ENCODE peak calls at places on chromosomes 7 and 10, in five cellular contexts. H is cardiac fibroblast, L is AG10803, S is epithelial cell of esophagus, G is tibial artery. M is an unnamed sample.

GRCh38 chr7:40221836-40222235 is 87.0 kb downstream of the SUGCT start:
- DNase-seq in H (peak), L (peak), S (peak), G (peak), M (no peak)

GRCh38 chr7:82592416-82592815 is 148.8 kb upstream of the CACNA2D1 start:
- DNase-seq in H (no peak), L (no peak), S (no peak), G (no peak), M (no peak)

GRCh38 chr10:60942604-60943269 is 1.2 kb downstream of the RHOBTB1 start:
- DNase-seq in H (peak), L (peak), S (peak), G (peak), M (no peak)

GRCh38 chr7:674454-675410 is 51.8 kb upstream of the DNAAF5 start:
- DNase-seq in H (peak), L (no peak), S (peak), G (peak), M (no peak)

GRCh38 chr10:36676321-36677169 is 448.9 kb upstream of the ANKRD30A start:
- DNase-seq in H (peak), L (peak), S (no peak), G (no peak), M (no peak)

GRCh38 chr7:16484453-16485158 is 19.1 kb upstream of the SOSTDC1 start:
- DNase-seq in H (peak), L (no peak), S (peak), G (no peak), M (no peak)

GRCh38 chr7:66698652-66699205 is 41.8 kb upstream of the RABGEF1 start:
- DNase-seq in H (no peak), L (no peak), S (no peak), G (no peak), M (no peak)

GRCh38 chr7:12687213-12688171 is at the start of gene ARL4A:
- DNase-seq in H (peak), L (peak), S (peak), G (peak), M (peak)

GRCh38 chr7:134747326-134747725 is 32.1 kb upstream of the CALD1 start:
- DNase-seq in H (no peak), L (no peak), S (no peak), G (no peak), M (no peak)

GRCh38 chr7:69812756-69813155 is 214.5 kb downstream of the AUTS2 start:
- DNase-seq in H (no peak), L (no peak), S (no peak), G (no peak), M (no peak)

GRCh38 chr7:103150192-103150591 is 1.3 kb upstream of the NAPEPLD start:
- DNase-seq in H (no peak), L (no peak), S (peak), G (no peak), M (no peak)

GRCh38 chr7:136403591-136403990 is 426.4 kb upstream of the MTPN start:
- DNase-seq in H (no peak), L (no peak), S (no peak), G (no peak), M (no peak)

GRCh38 chr7:26861050-26861449 is 3.3 kb downstream of the SKAP2 start:
- DNase-seq in H (no peak), L (no peak), S (no peak), G (no peak), M (no peak)

GRCh38 chr10:42984761-42985325 is 92.0 kb upstream of the RET start:
- DNase-seq in H (no peak), L (no peak), S (no peak), G (no peak), M (peak)

GRCh38 chr7:91883676-91884362 is 3.3 kb upstream of the MTERF1 start:
- DNase-seq in H (no peak), L (no peak), S (no peak), G (no peak), M (no peak)

GRCh38 chr10:132456881-132457280 is 59.9 kb downstream of the PWWP2B start:
- DNase-seq in H (no peak), L (no peak), S (no peak), G (no peak), M (no peak)

GRCh38 chr10:116007256-116007891 is 265.6 kb downstream of the GFRA1 start:
- DNase-seq in H (no peak), L (no peak), S (no peak), G (no peak), M (no peak)

GRCh38 chr7:154854836-154855235 is 148.1 kb downstream of the PAXIP1 start:
- DNase-seq in H (no peak), L (no peak), S (no peak), G (no peak), M (no peak)

GRCh38 chr10:62817763-62818425 is 1.7 kb upstream of the EGR2 start:
- DNase-seq in H (peak), L (peak), S (peak), G (peak), M (peak)

GRCh38 chr7:131293018-131293417 is 34.7 kb upstream of the MKLN1 start:
- DNase-seq in H (peak), L (peak), S (peak), G (peak), M (no peak)

GRCh38 chr7:128234475-128234874 is 6.6 kb upstream of the LEP start:
- DNase-seq in H (no peak), L (no peak), S (no peak), G (no peak), M (no peak)

GRCh38 chr7:82234457-82235049 is 209.0 kb downstream of the CACNA2D1 start:
- DNase-seq in H (peak), L (peak), S (peak), G (no peak), M (no peak)

GRCh38 chr7:134210227-134210626 is 83.1 kb downstream of the LRGUK start:
- DNase-seq in H (no peak), L (no peak), S (no peak), G (no peak), M (no peak)

GRCh38 chr7:35781200-35781701 is 19.6 kb upstream of the SEPTIN7 start:
- DNase-seq in H (peak), L (peak), S (no peak), G (no peak), M (no peak)

GRCh38 chr7:115662676-115663075 is 367.9 kb downstream of the TFEC start:
- DNase-seq in H (no peak), L (no peak), S (no peak), G (no peak), M (no peak)

GRCh38 chr10:124323145-124323725 is 95.5 kb downstream of the OAT start:
- DNase-seq in H (no peak), L (peak), S (peak), G (no peak), M (no peak)

GRCh38 chr10:95437669-95438068 is 123.5 kb downstream of the SORBS1 start:
- DNase-seq in H (no peak), L (no peak), S (no peak), G (no peak), M (no peak)

GRCh38 chr7:36396150-36396549 is 6.5 kb downstream of the ANLN start:
- DNase-seq in H (peak), L (no peak), S (no peak), G (no peak), M (no peak)

GRCh38 chr10:97291357-97292096 is 910 bp downstream of the ARHGAP19 start:
- DNase-seq in H (no peak), L (no peak), S (no peak), G (no peak), M (no peak)

GRCh38 chr7:138470586-138471157 is 10.6 kb downstream of the TRIM24 start:
- DNase-seq in H (no peak), L (no peak), S (no peak), G (no peak), M (no peak)

GRCh38 chr10:119504651-119505050 is 37.9 kb downstream of the RGS10 start:
- DNase-seq in H (no peak), L (no peak), S (no peak), G (no peak), M (no peak)

GRCh38 chr7:24885305-24885704 is 94.7 kb downstream of the OSBPL3 start:
- DNase-seq in H (no peak), L (no peak), S (no peak), G (no peak), M (no peak)

DNA sequence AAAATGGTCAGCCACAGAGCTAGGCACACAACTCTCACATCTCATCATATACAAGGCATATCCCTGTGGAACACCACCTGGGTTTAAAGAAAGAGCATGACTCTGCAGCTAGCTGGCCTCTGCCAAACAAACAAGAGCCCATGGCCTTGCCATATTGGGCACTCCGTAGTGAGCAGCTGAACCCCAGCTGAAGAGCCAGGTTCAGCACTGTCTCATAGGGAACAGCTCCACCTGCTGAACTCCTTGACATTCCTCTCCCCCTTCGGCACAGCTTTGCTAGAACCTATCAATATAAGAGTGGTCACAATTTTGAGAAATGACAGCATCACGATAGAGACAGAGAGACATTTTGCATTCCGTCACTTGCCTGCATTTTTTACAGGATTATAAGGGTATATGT is 20.0 kb downstream of the SORCS1 start:
- DNase-seq in H (no peak), L (no peak), S (no peak), G (no peak), M (peak)
- TF ChIP-seq CTCF in H (no peak), L (no peak), S (no peak), G (no peak), M (peak)

GRCh38 chr7:56106108-56107073 is at the start of gene CHCHD2:
- DNase-seq in H (peak), L (peak), S (peak), G (peak), M (peak)
- TF ChIP-seq CTCF in H (no peak), L (no peak), S (no peak), G (no peak), M (no peak)

GRCh38 chr7:64639267-64640001 is 26.5 kb upstream of the ZNF107 start:
- DNase-seq in H (no peak), L (no peak), S (peak), G (no peak), M (no peak)
- TF ChIP-seq CTCF in H (no peak), L (no peak), S (no peak), G (no peak), M (no peak)

GRCh38 chr10:5493698-5494097 is 5.7 kb downstream of the CALML5 start:
- DNase-seq in H (no peak), L (no peak), S (no peak), G (no peak), M (no peak)

GRCh38 chr10:5492929-5493576 is 6.3 kb downstream of the CALML5 start:
- DNase-seq in H (no peak), L (no peak), S (no peak), G (no peak), M (no peak)

GRCh38 chr10:5492322-5492855 is 7.0 kb downstream of the CALML5 start:
- DNase-seq in H (no peak), L (no peak), S (no peak), G (no peak), M (no peak)

GRCh38 chr10:5496261-5497250 is 2.8 kb downstream of the CALML5 start:
- DNase-seq in H (no peak), L (no peak), S (no peak), G (no peak), M (no peak)

DNA sequence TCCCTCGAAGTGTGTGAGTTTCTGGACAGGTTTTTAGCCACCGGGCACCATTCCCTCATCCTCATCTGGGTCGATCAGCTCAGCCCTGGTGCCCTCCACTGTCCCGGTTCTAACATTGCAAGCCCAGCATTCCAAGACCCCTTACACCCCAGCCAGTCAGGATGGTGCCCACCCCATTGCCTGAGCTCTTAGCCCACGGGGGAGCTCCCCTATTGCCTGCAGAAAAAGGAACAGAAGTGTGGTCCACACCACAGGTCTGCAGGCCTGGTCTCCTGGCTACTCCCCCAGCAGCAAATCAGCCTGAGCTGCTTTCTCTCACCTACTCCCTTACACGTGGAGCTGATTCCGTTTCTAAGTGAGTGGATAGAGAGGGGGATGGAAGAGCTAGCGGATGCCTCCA is 4.8 kb downstream of the CALML5 start:
- DNase-seq in H (no peak), L (no peak), S (no peak), G (no peak), M (no peak)
- TF ChIP-seq CTCF in H (no peak), L (no peak), S (no peak), G (no peak), M (no peak)

GRCh38 chr7:158124671-158125079 is 462.9 kb downstream of the PTPRN2 start:
- DNase-seq in H (no peak), L (no peak), S (no peak), G (peak), M (no peak)
- TF ChIP-seq CTCF in H (no peak), L (no peak), S (no peak), G (no peak), M (no peak)

M was measured in progenitor cell of endocrine pancreas.